ENCODE peak calls at places on chromosomes 2 and 18, in five cellular contexts. O, Z, Y, N and F are unnamed samples.

GRCh38 chr18:63025251-63025710 is 294.3 kb downstream of the BCL2 start:
- DNase-seq in O (no peak), N (peak), Z (no peak), Y (peak), F (no peak)

GRCh38 chr2:156110890-156111289 is 221.6 kb downstream of the NR4A2 start:
- DNase-seq in Z (no peak), N (peak), O (no peak), Y (peak), F (no peak)

GRCh38 chr18:49028091-49028490 is 77.3 kb upstream of the SMAD7 start:
- DNase-seq in Y (no peak), Z (no peak), N (no peak), O (no peak), F (no peak)

GRCh38 chr18:54140641-54141040 is 83.8 kb downstream of the MBD2 start:
- DNase-seq in N (no peak), O (no peak), Y (no peak), Z (no peak), F (no peak)

GRCh38 chr18:34370704-34371405 is 146.1 kb upstream of the NOL4 start:
- DNase-seq in Y (no peak), Z (no peak), N (no peak), O (no peak), F (no peak)

GRCh38 chr18:43780782-43781340 is 503.6 kb upstream of the SYT4 start:
- DNase-seq in O (no peak), Y (no peak), N (peak), Z (no peak), F (peak)

GRCh38 chr2:239302083-239302807 is 98.6 kb downstream of the HDAC4 start:
- DNase-seq in Z (no peak), N (no peak), O (no peak), Y (peak), F (no peak)

GRCh38 chr2:46377287-46377605 is 80.0 kb downstream of the EPAS1 start:
- DNase-seq in Y (no peak), O (no peak), Z (no peak), N (no peak), F (no peak)

GRCh38 chr2:151040036-151040435 is 221.6 kb downstream of the RBM43 start:
- DNase-seq in O (no peak), N (peak), Y (no peak), Z (no peak), F (no peak)

GRCh38 chr2:149422337-149422990 is 92.1 kb downstream of the LYPD6 start:
- DNase-seq in O (peak), Z (no peak), Y (no peak), N (peak), F (peak)

GRCh38 chr2:188628989-188629889 is 337.6 kb downstream of the GULP1 start:
- DNase-seq in Y (no peak), Z (peak), N (peak), O (no peak), F (peak)

GRCh38 chr18:11251891-11252270 is 102.5 kb upstream of the PIEZO2 start:
- DNase-seq in O (no peak), N (no peak), Z (no peak), Y (no peak), F (no peak)

GRCh38 chr2:158049129-158049855 is 52.4 kb upstream of the UPP2 start:
- DNase-seq in Z (no peak), Y (no peak), N (no peak), O (no peak), F (no peak)

GRCh38 chr2:158056875-158057274 is 44.8 kb upstream of the UPP2 start:
- DNase-seq in N (no peak), Z (no peak), O (no peak), Y (no peak), F (no peak)

GRCh38 chr2:158048327-158048726 is 53.3 kb upstream of the UPP2 start:
- DNase-seq in Y (no peak), N (no peak), O (no peak), Z (no peak), F (no peak)

GRCh38 chr2:158047156-158047611 is 54.5 kb upstream of the UPP2 start:
- DNase-seq in O (no peak), N (no peak), Y (no peak), Z (no peak), F (no peak)

GRCh38 chr2:158052761-158053160 is 48.9 kb upstream of the UPP2 start:
- DNase-seq in N (no peak), Z (no peak), O (no peak), Y (no peak), F (no peak)
- TF ChIP-seq CTCF in N (no peak), Z (no peak), O (no peak), Y (no peak), F (no peak)

GRCh38 chr2:168210898-168211570 is 36.4 kb downstream of the STK39 start:
- DNase-seq in O (peak), Y (no peak), Z (peak), N (peak), F (peak)
- H3K4me3 ChIP-seq in O (no peak), Y (peak), Z (no peak), N (peak), F (no peak)

GRCh38 chr2:227774895-227775842 is 29.5 kb downstream of the SCYGR8 start:
- DNase-seq in O (no peak), N (no peak), Y (no peak), Z (no peak), F (no peak)

GRCh38 chr2:227772197-227772661 is 26.5 kb downstream of the SCYGR8 start:
- DNase-seq in O (no peak), Z (no peak), Y (no peak), N (no peak), F (no peak)

GRCh38 chr2:227772932-227773331 is 27.2 kb downstream of the SCYGR8 start:
- DNase-seq in N (no peak), Y (no peak), Z (no peak), O (no peak), F (no peak)

GRCh38 chr2:227774011-227774624 is 28.4 kb downstream of the SCYGR8 start:
- DNase-seq in N (no peak), Z (no peak), Y (no peak), O (no peak), F (no peak)
- TF ChIP-seq CTCF in N (no peak), Z (peak), Y (peak), O (peak), F (peak)

DNA sequence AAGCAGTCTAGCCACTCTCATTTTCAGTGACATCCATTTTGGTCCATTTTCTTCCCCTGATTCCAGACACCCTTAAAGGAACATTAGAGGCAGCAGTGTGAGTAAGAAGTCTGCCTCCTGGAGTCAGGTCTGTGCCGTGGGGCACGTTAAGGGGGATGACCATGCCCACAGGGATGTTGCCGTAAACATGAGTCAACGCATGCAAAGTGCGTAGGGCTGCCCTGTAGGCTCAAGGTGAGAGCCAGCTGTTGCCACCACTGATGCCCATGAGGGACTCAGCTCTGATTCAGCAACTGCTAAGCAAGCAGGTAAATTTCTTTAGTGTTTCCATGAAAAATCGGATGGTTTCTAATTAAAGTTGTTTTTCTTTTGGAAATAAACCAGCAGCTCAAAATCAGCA is 61.4 kb upstream of the TFCP2L1 start:
- DNase-seq in O (no peak), Z (no peak), N (peak), Y (no peak), F (no peak)
- H3K4me3 ChIP-seq in O (no peak), Z (no peak), N (no peak), Y (no peak), F (no peak)

DNA sequence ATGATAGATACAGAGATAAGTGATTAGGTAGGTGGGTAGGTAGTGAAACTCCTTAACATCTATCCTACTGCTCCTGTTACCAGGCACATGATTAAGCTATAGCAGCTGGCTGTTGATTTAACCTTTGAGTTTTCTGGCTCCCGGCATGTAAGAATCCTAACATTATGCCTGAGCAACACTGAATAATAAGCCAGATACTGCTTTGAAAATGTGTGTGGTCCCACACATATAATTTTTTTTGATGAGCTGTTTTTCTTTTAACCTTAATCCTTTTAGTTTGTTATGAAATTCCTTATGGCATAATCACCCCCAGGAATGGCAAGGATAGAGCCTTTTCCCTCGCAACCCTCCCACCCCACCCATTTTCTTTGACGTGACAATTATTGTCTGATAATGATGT is 104.2 kb upstream of the NEUROD1 start:
- DNase-seq in Y (no peak), N (peak), O (no peak), Z (no peak), F (peak)
- TF ChIP-seq CTCF in Y (no peak), N (no peak), O (no peak), Z (no peak), F (no peak)

GRCh38 chr2:235366390-235366789 is 127.5 kb upstream of the AGAP1 start:
- DNase-seq in N (no peak), Y (no peak), O (no peak), Z (no peak), F (no peak)

GRCh38 chr2:235371018-235371417 is 122.8 kb upstream of the AGAP1 start:
- DNase-seq in Z (no peak), N (no peak), O (no peak), Y (no peak), F (no peak)

GRCh38 chr2:235366847-235367246 is 127.0 kb upstream of the AGAP1 start:
- DNase-seq in Y (no peak), N (no peak), O (no peak), Z (no peak), F (no peak)
- H3K4me3 ChIP-seq in Y (no peak), N (no peak), O (no peak), Z (no peak), F (no peak)

GRCh38 chr2:133532919-133533318 is 35.3 kb downstream of the NCKAP5 start:
- DNase-seq in Z (peak), O (no peak), N (peak), Y (no peak), F (peak)
- TF ChIP-seq CTCF in Z (no peak), O (no peak), N (peak), Y (no peak), F (peak)

GRCh38 chr2:69762513-69763494 is 20.9 kb downstream of the ANXA4 start:
- DNase-seq in N (no peak), O (no peak), Z (no peak), Y (no peak), F (no peak)
- H3K4me3 ChIP-seq in N (no peak), O (no peak), Z (no peak), Y (no peak), F (no peak)